ENCODE peak calls at places on chromosomes 7 and 10, in four cellular contexts. Y is AG04450, E is skeletal muscle cell, G is lung. U is an unnamed sample.

GRCh38 chr7:2095533-2095932 is 137.2 kb downstream of the MAD1L1 start:
- DNase-seq in Y (no peak), E (no peak), G (no peak), U (no peak)

GRCh38 chr10:18279202-18279601 is 139.0 kb downstream of the CACNB2 start:
- DNase-seq in Y (no peak), E (no peak), G (no peak), U (no peak)

GRCh38 chr7:113154128-113154527 is 35.8 kb upstream of the SMIM30 start:
- DNase-seq in Y (no peak), E (no peak), G (no peak), U (no peak)

GRCh38 chr7:26863504-26864308 is 684 bp downstream of the SKAP2 start:
- DNase-seq in Y (no peak), E (no peak), G (no peak), U (no peak)

GRCh38 chr10:43124094-43124521 is 14.1 kb upstream of the CSGALNACT2 start:
- DNase-seq in Y (no peak), E (no peak), G (no peak), U (no peak)

GRCh38 chr7:112001089-112001826 is 204.9 kb downstream of the DOCK4 start:
- DNase-seq in Y (no peak), E (peak; percentile 51), G (no peak), U (peak; percentile 51)

GRCh38 chr10:18238875-18239485 is 98.8 kb downstream of the CACNB2 start:
- DNase-seq in Y (peak; percentile 39), E (peak; percentile 8), G (no peak), U (no peak)

GRCh38 chr7:151570366-151570915 is 50.7 kb upstream of the RHEB start:
- DNase-seq in Y (no peak), E (no peak), G (no peak), U (no peak)

GRCh38 chr10:110081914-110082313 is 74.1 kb downstream of the ADD3 start:
- DNase-seq in Y (no peak), E (no peak), G (no peak), U (no peak)

GRCh38 chr10:123930340-123931001 is 38.9 kb upstream of the CPXM2 start:
- DNase-seq in Y (no peak), E (no peak), G (no peak), U (peak; percentile 39)

GRCh38 chr10:117503170-117503885 is 39.2 kb upstream of the EMX2 start:
- DNase-seq in Y (no peak), E (no peak), G (no peak), U (no peak)

GRCh38 chr7:132030161-132030568 is 473.7 kb upstream of the PODXL start:
- DNase-seq in Y (no peak), E (no peak), G (no peak), U (peak; percentile 39)

GRCh38 chr7:112579388-112579787 is 98.6 kb downstream of the LSMEM1 start:
- DNase-seq in Y (no peak), E (no peak), G (no peak), U (no peak)

GRCh38 chr10:22315455-22316285 is 518 bp upstream of the COMMD3 start:
- DNase-seq in Y (no peak), E (no peak), G (peak; percentile 42), U (no peak)

GRCh38 chr7:28686418-28686800 is 271.7 kb downstream of the TRIL start:
- DNase-seq in Y (peak; percentile 38), E (peak; percentile 49), G (no peak), U (no peak)

GRCh38 chr7:34165927-34166550 is 260.7 kb downstream of the BMPER start:
- DNase-seq in Y (no peak), E (no peak), G (no peak), U (no peak)

GRCh38 chr7:97342512-97342911 is 225.0 kb downstream of the SDHAF3 start:
- DNase-seq in Y (no peak), E (no peak), G (no peak), U (no peak)

GRCh38 chr10:120979435-120980315 is 128.5 kb downstream of the WDR11 start:
- DNase-seq in Y (no peak), E (no peak), G (peak; percentile 84), U (no peak)
- H3K4me3 ChIP-seq in Y (no peak overlapping the region), E (peak overlapping the region; percentile 11), G (peak overlapping the region; percentile 17), U (peak overlapping the region; percentile 44)

DNA sequence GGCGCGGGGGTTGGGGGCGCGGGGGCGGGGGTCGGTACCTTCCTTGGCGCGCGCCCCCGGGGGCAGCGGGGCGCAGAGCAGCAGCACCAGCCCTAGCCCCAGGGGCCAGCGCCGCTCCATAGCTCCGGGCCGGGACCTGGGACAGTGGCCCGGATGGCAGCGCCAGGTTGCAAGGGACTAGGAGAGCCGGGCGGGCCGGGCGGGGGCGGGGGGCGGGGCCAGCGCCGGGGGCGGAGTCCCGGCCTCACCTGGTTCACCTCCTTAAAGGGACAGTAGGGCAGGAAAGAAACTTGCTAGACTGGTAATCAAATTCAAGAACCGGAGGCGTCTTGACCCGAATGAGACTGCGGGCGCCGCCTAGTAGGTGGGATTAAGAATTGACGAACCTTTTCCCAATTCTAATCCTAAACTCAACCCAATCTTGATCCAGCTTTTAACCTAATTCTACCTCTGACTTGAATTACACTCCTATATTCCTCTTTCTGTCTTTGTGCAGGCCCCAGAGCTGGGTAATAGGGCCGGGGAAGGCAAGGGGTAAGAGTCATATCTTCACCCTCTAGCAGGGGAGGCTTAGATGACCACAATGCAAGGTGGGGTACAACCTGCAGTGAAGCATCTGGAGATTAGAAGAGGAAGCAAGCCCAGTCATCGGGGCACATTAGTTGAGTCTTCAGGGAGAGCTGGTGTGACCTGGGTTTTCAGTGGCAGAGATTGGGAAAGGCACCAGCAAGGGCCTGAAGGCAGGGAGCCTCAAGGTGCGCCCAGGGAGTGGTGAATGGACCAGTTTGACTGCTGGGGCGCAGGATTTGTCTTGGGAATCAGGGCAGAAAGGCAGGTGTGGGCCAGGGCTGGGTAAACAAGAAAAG is at the start of gene EPHA1:
- DNase-seq in Y (no peak), E (no peak), G (peak; percentile 66), U (no peak)
- H3K4me3 ChIP-seq in Y (no peak within 1 kb of the TSS), E (no peak within 1 kb of the TSS), G (peak within 1 kb of the TSS; percentile 33), U (peak within 1 kb of the TSS; percentile 34)

GRCh38 chr10:87818505-87819273 is 663 bp upstream of the ATAD1 start:
- DNase-seq in Y (no peak), E (no peak), G (peak; percentile 34), U (no peak)

GRCh38 chr10:87816163-87816841 is 1.7 kb downstream of the ATAD1 start:
- DNase-seq in Y (no peak), E (no peak), G (no peak), U (no peak)

GRCh38 chr10:87817291-87817872 is 644 bp downstream of the ATAD1 start:
- DNase-seq in Y (no peak), E (no peak), G (no peak), U (no peak)

GRCh38 chr10:87817873-87818504 is at the start of gene ATAD1:
- DNase-seq in Y (peak; percentile 44), E (peak; percentile 44), G (peak; percentile 88), U (peak; percentile 59)

DNA sequence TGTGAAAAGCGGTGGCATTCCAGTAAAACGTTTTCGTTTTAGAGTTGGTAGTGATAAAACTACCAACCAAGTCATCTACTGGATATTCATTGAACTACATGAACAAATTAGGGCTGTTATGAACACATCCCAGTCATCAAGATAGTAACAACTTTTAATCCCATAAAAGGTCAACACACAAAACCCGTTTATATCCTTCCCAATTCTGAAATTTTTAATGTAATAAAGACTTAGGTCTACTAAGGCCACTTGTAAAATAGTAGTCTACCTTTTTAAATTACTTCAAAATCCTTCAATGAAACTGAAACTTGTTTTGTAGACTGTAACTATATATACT is 1.2 kb downstream of the ATAD1 start:
- DNase-seq in Y (no peak), E (no peak), G (no peak), U (no peak)
- H3K4me3 ChIP-seq in Y (peak overlapping the region; percentile 87), E (peak overlapping the region; percentile 93), G (no peak overlapping the region), U (peak overlapping the region; percentile 86)

DNA sequence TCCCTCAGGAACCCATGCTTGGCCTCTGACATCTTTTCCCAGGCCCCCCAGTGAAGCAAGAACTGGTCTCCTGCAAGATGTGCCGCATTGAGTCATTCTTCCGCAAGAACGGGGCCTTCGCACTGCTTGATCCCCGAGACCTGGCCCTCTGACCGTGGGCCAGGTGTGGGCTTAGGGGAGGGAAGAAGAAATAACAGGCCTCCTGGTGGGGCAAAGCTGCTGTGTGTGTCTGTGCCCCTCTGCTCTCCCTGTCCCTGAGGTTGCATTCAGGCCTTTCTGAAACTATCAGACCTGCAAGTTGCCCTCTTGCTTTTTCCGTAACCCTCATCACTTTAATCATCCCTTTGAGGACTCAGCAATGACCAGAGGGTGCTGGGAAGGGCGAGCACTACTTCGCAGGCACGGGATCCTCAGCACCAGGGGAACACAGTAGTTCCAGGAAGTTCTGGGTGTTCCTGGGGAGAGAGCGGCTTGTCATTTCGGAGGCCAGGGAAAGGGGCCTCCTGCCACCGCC is 6.0 kb downstream of the ATP6V1F start:
- DNase-seq in Y (no peak), E (no peak), G (no peak), U (no peak)
- H3K4me3 ChIP-seq in Y (no peak overlapping the region), E (peak overlapping the region; percentile 50), G (no peak overlapping the region), U (peak overlapping the region; percentile 49)

U was measured in retinal pigment epithelial cell.